ENCODE peak calls at places on chromosome 17, in nine cellular contexts. One of them, this sample, is unnamed.

GRCh38 chr17:82297804-82298537 is 19.4 kb downstream of the CD7 start:
- DNase-seq in activated CD8-positive, alpha-beta memory T cell treated with anti-CD3 and anti-CD28 coated beads for 1 hour: peak
- DNase-seq in psoas muscle: peak
- DNase-seq in uterus: peak
- DNase-seq in activated B cell treated with CpG ODN at 0.5 μM for 24 hours: peak
- DNase-seq in NCI-H460: peak
- DNase-seq in AG10803: peak
- DNase-seq in kidney glomerular epithelial cell: peak
- DNase-seq in PC-9: peak
- DNase-seq in this sample: peak

GRCh38 chr17:9959377-9959981 is 54.4 kb upstream of the RCVRN start:
- DNase-seq in activated CD8-positive, alpha-beta memory T cell treated with anti-CD3 and anti-CD28 coated beads for 1 hour: no peak
- DNase-seq in psoas muscle: no peak
- DNase-seq in uterus: peak
- DNase-seq in activated B cell treated with CpG ODN at 0.5 μM for 24 hours: no peak
- DNase-seq in NCI-H460: peak
- DNase-seq in AG10803: peak
- DNase-seq in kidney glomerular epithelial cell: no peak
- DNase-seq in PC-9: no peak
- DNase-seq in this sample: no peak

GRCh38 chr17:18038149-18038850 is 668 bp downstream of the ATPAF2 start:
- DNase-seq in activated CD8-positive, alpha-beta memory T cell treated with anti-CD3 and anti-CD28 coated beads for 1 hour: no peak
- DNase-seq in psoas muscle: no peak
- DNase-seq in uterus: no peak
- DNase-seq in activated B cell treated with CpG ODN at 0.5 μM for 24 hours: peak
- DNase-seq in NCI-H460: no peak
- DNase-seq in AG10803: no peak
- DNase-seq in kidney glomerular epithelial cell: peak
- DNase-seq in PC-9: peak
- DNase-seq in this sample: no peak

GRCh38 chr17:80997471-80998387 is 6.1 kb downstream of the CHMP6 start:
- DNase-seq in activated CD8-positive, alpha-beta memory T cell treated with anti-CD3 and anti-CD28 coated beads for 1 hour: no peak
- DNase-seq in psoas muscle: no peak
- DNase-seq in uterus: no peak
- DNase-seq in activated B cell treated with CpG ODN at 0.5 μM for 24 hours: no peak
- DNase-seq in NCI-H460: no peak
- DNase-seq in AG10803: no peak
- DNase-seq in kidney glomerular epithelial cell: no peak
- DNase-seq in PC-9: no peak
- DNase-seq in this sample: no peak

GRCh38 chr17:79560527-79560926 is 50.3 kb downstream of the RBFOX3 start:
- DNase-seq in activated CD8-positive, alpha-beta memory T cell treated with anti-CD3 and anti-CD28 coated beads for 1 hour: no peak
- DNase-seq in psoas muscle: peak
- DNase-seq in uterus: no peak
- DNase-seq in activated B cell treated with CpG ODN at 0.5 μM for 24 hours: no peak
- DNase-seq in NCI-H460: no peak
- DNase-seq in AG10803: no peak
- DNase-seq in kidney glomerular epithelial cell: no peak
- DNase-seq in PC-9: no peak
- DNase-seq in this sample: no peak

GRCh38 chr17:49249890-49250522 is 19.4 kb upstream of the PHOSPHO1 start:
- DNase-seq in activated CD8-positive, alpha-beta memory T cell treated with anti-CD3 and anti-CD28 coated beads for 1 hour: no peak
- DNase-seq in psoas muscle: no peak
- DNase-seq in uterus: no peak
- DNase-seq in activated B cell treated with CpG ODN at 0.5 μM for 24 hours: no peak
- DNase-seq in NCI-H460: peak
- DNase-seq in AG10803: no peak
- DNase-seq in kidney glomerular epithelial cell: no peak
- DNase-seq in PC-9: no peak
- DNase-seq in this sample: no peak

GRCh38 chr17:61469949-61470348 is 17.7 kb downstream of the TBX4 start:
- DNase-seq in activated CD8-positive, alpha-beta memory T cell treated with anti-CD3 and anti-CD28 coated beads for 1 hour: no peak
- DNase-seq in psoas muscle: no peak
- DNase-seq in uterus: no peak
- DNase-seq in activated B cell treated with CpG ODN at 0.5 μM for 24 hours: no peak
- DNase-seq in NCI-H460: no peak
- DNase-seq in AG10803: no peak
- DNase-seq in kidney glomerular epithelial cell: no peak
- DNase-seq in PC-9: no peak
- DNase-seq in this sample: no peak

GRCh38 chr17:15510361-15510760 is 42.9 kb upstream of the CDRT4 start:
- DNase-seq in activated CD8-positive, alpha-beta memory T cell treated with anti-CD3 and anti-CD28 coated beads for 1 hour: no peak
- DNase-seq in psoas muscle: no peak
- DNase-seq in uterus: no peak
- DNase-seq in activated B cell treated with CpG ODN at 0.5 μM for 24 hours: no peak
- DNase-seq in NCI-H460: no peak
- DNase-seq in AG10803: peak
- DNase-seq in kidney glomerular epithelial cell: peak
- DNase-seq in PC-9: no peak
- DNase-seq in this sample: no peak

GRCh38 chr17:5373112-5373511 is 46.4 kb downstream of the NUP88 start:
- DNase-seq in activated CD8-positive, alpha-beta memory T cell treated with anti-CD3 and anti-CD28 coated beads for 1 hour: no peak
- DNase-seq in psoas muscle: no peak
- DNase-seq in uterus: no peak
- DNase-seq in activated B cell treated with CpG ODN at 0.5 μM for 24 hours: no peak
- DNase-seq in NCI-H460: no peak
- DNase-seq in AG10803: no peak
- DNase-seq in kidney glomerular epithelial cell: no peak
- DNase-seq in PC-9: no peak
- DNase-seq in this sample: no peak

GRCh38 chr17:19470529-19471261 is 59.7 kb downstream of the RNF112 start:
- DNase-seq in activated CD8-positive, alpha-beta memory T cell treated with anti-CD3 and anti-CD28 coated beads for 1 hour: no peak
- DNase-seq in psoas muscle: peak
- DNase-seq in uterus: peak
- DNase-seq in activated B cell treated with CpG ODN at 0.5 μM for 24 hours: no peak
- DNase-seq in NCI-H460: no peak
- DNase-seq in AG10803: peak
- DNase-seq in kidney glomerular epithelial cell: peak
- DNase-seq in PC-9: no peak
- DNase-seq in this sample: no peak

GRCh38 chr17:36544049-36544319 is 735 bp upstream of the GGNBP2 start:
- DNase-seq in activated CD8-positive, alpha-beta memory T cell treated with anti-CD3 and anti-CD28 coated beads for 1 hour: peak
- DNase-seq in psoas muscle: peak
- DNase-seq in uterus: peak
- DNase-seq in activated B cell treated with CpG ODN at 0.5 μM for 24 hours: no peak
- DNase-seq in NCI-H460: peak
- DNase-seq in AG10803: peak
- DNase-seq in kidney glomerular epithelial cell: peak
- DNase-seq in PC-9: peak
- DNase-seq in this sample: no peak

GRCh38 chr17:61409301-61410099 is 9.9 kb downstream of the TBX2 start:
- DNase-seq in activated CD8-positive, alpha-beta memory T cell treated with anti-CD3 and anti-CD28 coated beads for 1 hour: no peak
- DNase-seq in psoas muscle: peak
- DNase-seq in uterus: peak
- DNase-seq in activated B cell treated with CpG ODN at 0.5 μM for 24 hours: no peak
- DNase-seq in NCI-H460: peak
- DNase-seq in AG10803: peak
- DNase-seq in kidney glomerular epithelial cell: peak
- DNase-seq in PC-9: no peak
- DNase-seq in this sample: no peak

GRCh38 chr17:72985882-72986720 is 106.4 kb downstream of the SLC39A11 start:
- DNase-seq in activated CD8-positive, alpha-beta memory T cell treated with anti-CD3 and anti-CD28 coated beads for 1 hour: peak
- DNase-seq in psoas muscle: peak
- DNase-seq in uterus: peak
- DNase-seq in activated B cell treated with CpG ODN at 0.5 μM for 24 hours: no peak
- DNase-seq in NCI-H460: peak
- DNase-seq in AG10803: peak
- DNase-seq in kidney glomerular epithelial cell: peak
- DNase-seq in PC-9: no peak
- DNase-seq in this sample: peak

GRCh38 chr17:4405038-4405669 is 28.6 kb upstream of the SPNS3 start:
- DNase-seq in activated CD8-positive, alpha-beta memory T cell treated with anti-CD3 and anti-CD28 coated beads for 1 hour: no peak
- DNase-seq in psoas muscle: no peak
- DNase-seq in uterus: no peak
- DNase-seq in activated B cell treated with CpG ODN at 0.5 μM for 24 hours: no peak
- DNase-seq in NCI-H460: no peak
- DNase-seq in AG10803: no peak
- DNase-seq in kidney glomerular epithelial cell: no peak
- DNase-seq in PC-9: no peak
- DNase-seq in this sample: no peak

GRCh38 chr17:57755479-57756070 is 10.5 kb upstream of the CCDC182 start:
- DNase-seq in activated CD8-positive, alpha-beta memory T cell treated with anti-CD3 and anti-CD28 coated beads for 1 hour: no peak
- DNase-seq in psoas muscle: no peak
- DNase-seq in uterus: no peak
- DNase-seq in activated B cell treated with CpG ODN at 0.5 μM for 24 hours: no peak
- DNase-seq in NCI-H460: no peak
- DNase-seq in AG10803: no peak
- DNase-seq in kidney glomerular epithelial cell: no peak
- DNase-seq in PC-9: no peak
- DNase-seq in this sample: no peak

GRCh38 chr17:77124192-77124908 is 16.4 kb upstream of the SEC14L1 start:
- DNase-seq in activated CD8-positive, alpha-beta memory T cell treated with anti-CD3 and anti-CD28 coated beads for 1 hour: no peak
- DNase-seq in psoas muscle: no peak
- DNase-seq in uterus: no peak
- DNase-seq in activated B cell treated with CpG ODN at 0.5 μM for 24 hours: no peak
- DNase-seq in NCI-H460: no peak
- DNase-seq in AG10803: peak
- DNase-seq in kidney glomerular epithelial cell: peak
- DNase-seq in PC-9: peak
- DNase-seq in this sample: no peak

GRCh38 chr17:75571197-75571884 is 16.3 kb upstream of the MYO15B start:
- DNase-seq in activated CD8-positive, alpha-beta memory T cell treated with anti-CD3 and anti-CD28 coated beads for 1 hour: no peak
- DNase-seq in psoas muscle: no peak
- DNase-seq in uterus: no peak
- DNase-seq in activated B cell treated with CpG ODN at 0.5 μM for 24 hours: peak
- DNase-seq in NCI-H460: no peak
- DNase-seq in AG10803: no peak
- DNase-seq in kidney glomerular epithelial cell: no peak
- DNase-seq in PC-9: no peak
- DNase-seq in this sample: no peak

GRCh38 chr17:69640073-69640472 is 225.6 kb downstream of the MAP2K6 start:
- DNase-seq in activated CD8-positive, alpha-beta memory T cell treated with anti-CD3 and anti-CD28 coated beads for 1 hour: no peak
- DNase-seq in psoas muscle: no peak
- DNase-seq in uterus: no peak
- DNase-seq in activated B cell treated with CpG ODN at 0.5 μM for 24 hours: no peak
- DNase-seq in NCI-H460: no peak
- DNase-seq in AG10803: no peak
- DNase-seq in kidney glomerular epithelial cell: no peak
- DNase-seq in PC-9: no peak
- DNase-seq in this sample: no peak

GRCh38 chr17:58004060-58004459 is 3.0 kb downstream of the SRSF1 start:
- DNase-seq in activated CD8-positive, alpha-beta memory T cell treated with anti-CD3 and anti-CD28 coated beads for 1 hour: no peak
- DNase-seq in psoas muscle: no peak
- DNase-seq in uterus: no peak
- DNase-seq in activated B cell treated with CpG ODN at 0.5 μM for 24 hours: no peak
- DNase-seq in NCI-H460: no peak
- DNase-seq in AG10803: no peak
- DNase-seq in kidney glomerular epithelial cell: no peak
- DNase-seq in PC-9: no peak
- DNase-seq in this sample: no peak

GRCh38 chr17:63698886-63699637 is 863 bp downstream of the LIMD2 start:
- DNase-seq in activated CD8-positive, alpha-beta memory T cell treated with anti-CD3 and anti-CD28 coated beads for 1 hour: peak
- DNase-seq in psoas muscle: peak
- DNase-seq in uterus: no peak
- DNase-seq in activated B cell treated with CpG ODN at 0.5 μM for 24 hours: peak
- DNase-seq in NCI-H460: no peak
- DNase-seq in AG10803: peak
- DNase-seq in kidney glomerular epithelial cell: no peak
- DNase-seq in PC-9: no peak
- DNase-seq in this sample: no peak

GRCh38 chr17:13520899-13521572 is 80.7 kb downstream of the HS3ST3A1 start:
- DNase-seq in activated CD8-positive, alpha-beta memory T cell treated with anti-CD3 and anti-CD28 coated beads for 1 hour: no peak
- DNase-seq in psoas muscle: no peak
- DNase-seq in uterus: no peak
- DNase-seq in activated B cell treated with CpG ODN at 0.5 μM for 24 hours: no peak
- DNase-seq in NCI-H460: no peak
- DNase-seq in AG10803: peak
- DNase-seq in kidney glomerular epithelial cell: no peak
- DNase-seq in PC-9: no peak
- DNase-seq in this sample: no peak

GRCh38 chr17:16381496-16381820 is 567 bp downstream of the UBB start:
- DNase-seq in activated CD8-positive, alpha-beta memory T cell treated with anti-CD3 and anti-CD28 coated beads for 1 hour: no peak
- DNase-seq in psoas muscle: no peak
- DNase-seq in uterus: no peak
- DNase-seq in activated B cell treated with CpG ODN at 0.5 μM for 24 hours: no peak
- DNase-seq in NCI-H460: no peak
- DNase-seq in AG10803: peak
- DNase-seq in kidney glomerular epithelial cell: no peak
- DNase-seq in PC-9: no peak
- DNase-seq in this sample: no peak

GRCh38 chr17:44004761-44005526 is 522 bp downstream of the NAGS start:
- DNase-seq in activated CD8-positive, alpha-beta memory T cell treated with anti-CD3 and anti-CD28 coated beads for 1 hour: no peak
- DNase-seq in psoas muscle: peak
- DNase-seq in uterus: no peak
- DNase-seq in activated B cell treated with CpG ODN at 0.5 μM for 24 hours: peak
- DNase-seq in NCI-H460: no peak
- DNase-seq in AG10803: no peak
- DNase-seq in kidney glomerular epithelial cell: no peak
- DNase-seq in PC-9: no peak
- DNase-seq in this sample: no peak

GRCh38 chr17:15651583-15652110 is 32.1 kb upstream of the FBXW10B start:
- DNase-seq in activated CD8-positive, alpha-beta memory T cell treated with anti-CD3 and anti-CD28 coated beads for 1 hour: no peak
- DNase-seq in psoas muscle: peak
- DNase-seq in uterus: peak
- DNase-seq in activated B cell treated with CpG ODN at 0.5 μM for 24 hours: no peak
- DNase-seq in NCI-H460: peak
- DNase-seq in AG10803: peak
- DNase-seq in kidney glomerular epithelial cell: peak
- DNase-seq in PC-9: peak
- DNase-seq in this sample: peak

GRCh38 chr17:3740611-3741073 is 16.9 kb downstream of the HASPIN start:
- DNase-seq in activated CD8-positive, alpha-beta memory T cell treated with anti-CD3 and anti-CD28 coated beads for 1 hour: no peak
- DNase-seq in psoas muscle: no peak
- DNase-seq in uterus: no peak
- DNase-seq in activated B cell treated with CpG ODN at 0.5 μM for 24 hours: no peak
- DNase-seq in NCI-H460: no peak
- DNase-seq in AG10803: no peak
- DNase-seq in kidney glomerular epithelial cell: no peak
- DNase-seq in PC-9: no peak
- DNase-seq in this sample: no peak

GRCh38 chr17:21278304-21279197 is 6.0 kb upstream of the MAP2K3 start:
- DNase-seq in activated CD8-positive, alpha-beta memory T cell treated with anti-CD3 and anti-CD28 coated beads for 1 hour: no peak
- DNase-seq in psoas muscle: peak
- DNase-seq in uterus: no peak
- DNase-seq in activated B cell treated with CpG ODN at 0.5 μM for 24 hours: no peak
- DNase-seq in NCI-H460: no peak
- DNase-seq in AG10803: peak
- DNase-seq in kidney glomerular epithelial cell: no peak
- DNase-seq in PC-9: peak
- DNase-seq in this sample: no peak

GRCh38 chr17:34259151-34259550 is 4.1 kb downstream of the CCL2 start:
- DNase-seq in activated CD8-positive, alpha-beta memory T cell treated with anti-CD3 and anti-CD28 coated beads for 1 hour: no peak
- DNase-seq in psoas muscle: no peak
- DNase-seq in uterus: no peak
- DNase-seq in activated B cell treated with CpG ODN at 0.5 μM for 24 hours: no peak
- DNase-seq in NCI-H460: no peak
- DNase-seq in AG10803: peak
- DNase-seq in kidney glomerular epithelial cell: peak
- DNase-seq in PC-9: no peak
- DNase-seq in this sample: no peak

GRCh38 chr17:8192070-8192815 is 2.3 kb upstream of the BORCS6 start:
- DNase-seq in activated CD8-positive, alpha-beta memory T cell treated with anti-CD3 and anti-CD28 coated beads for 1 hour: no peak
- DNase-seq in psoas muscle: peak
- DNase-seq in uterus: peak
- DNase-seq in activated B cell treated with CpG ODN at 0.5 μM for 24 hours: no peak
- DNase-seq in NCI-H460: peak
- DNase-seq in AG10803: peak
- DNase-seq in kidney glomerular epithelial cell: peak
- DNase-seq in PC-9: peak
- DNase-seq in this sample: no peak

GRCh38 chr17:7130626-7131467 is 16.2 kb upstream of the ASGR2 start:
- DNase-seq in activated CD8-positive, alpha-beta memory T cell treated with anti-CD3 and anti-CD28 coated beads for 1 hour: no peak
- DNase-seq in psoas muscle: no peak
- DNase-seq in uterus: no peak
- DNase-seq in activated B cell treated with CpG ODN at 0.5 μM for 24 hours: no peak
- DNase-seq in NCI-H460: no peak
- DNase-seq in AG10803: no peak
- DNase-seq in kidney glomerular epithelial cell: peak
- DNase-seq in PC-9: no peak
- DNase-seq in this sample: no peak

GRCh38 chr17:16288860-16289571 is 64.3 kb downstream of the CENPV start:
- DNase-seq in activated CD8-positive, alpha-beta memory T cell treated with anti-CD3 and anti-CD28 coated beads for 1 hour: no peak
- DNase-seq in psoas muscle: no peak
- DNase-seq in uterus: no peak
- DNase-seq in activated B cell treated with CpG ODN at 0.5 μM for 24 hours: no peak
- DNase-seq in NCI-H460: peak
- DNase-seq in AG10803: no peak
- DNase-seq in kidney glomerular epithelial cell: no peak
- DNase-seq in PC-9: no peak
- DNase-seq in this sample: no peak

This sample was measured in keratinocyte.